ENCODE peak calls at places on chromosomes 13 and 19, in five cellular contexts. G is HepG2, Y is A549, L is GM12878, X is endothelial cell of umbilical vein. A is an unnamed sample.

GRCh38 chr13:75357576-75358295 is 124.2 kb downstream of the TBC1D4 start:
- DNase-seq in L (no peak), G (peak; percentile 69), X (peak; percentile 78), Y (peak; percentile 47), A (peak; percentile 64)

GRCh38 chr19:3507371-3508120 is 1.4 kb downstream of the FZR1 start:
- DNase-seq in Y (no peak), L (no peak), G (peak; percentile 74), X (peak; percentile 11), A (no peak)

GRCh38 chr19:58585442-58586130 is 12.5 kb upstream of the MZF1 start:
- DNase-seq in G (no peak), Y (no peak), X (no peak), L (no peak), A (no peak)

GRCh38 chr19:17075860-17076538 is 422 bp downstream of the MYO9B start:
- DNase-seq in X (peak; percentile 51), L (no peak), Y (peak; percentile 22), G (no peak), A (peak; percentile 85)

GRCh38 chr19:39160889-39161672 is 35.5 kb downstream of the PAK4 start:
- DNase-seq in G (no peak), X (peak; percentile 6), L (no peak), Y (no peak), A (peak; percentile 5)

GRCh38 chr13:31987535-31988170 is 43.9 kb upstream of the FRY start:
- DNase-seq in Y (no peak), X (no peak), L (no peak), G (no peak), A (peak; percentile 45)

GRCh38 chr13:113598481-113598880 is 13.9 kb downstream of the TFDP1 start:
- DNase-seq in G (no peak), X (no peak), L (no peak), Y (no peak), A (no peak)

GRCh38 chr19:4267101-4267900 is 11.8 kb upstream of the SHD start:
- DNase-seq in Y (peak; percentile 61), L (no peak), G (peak; percentile 72), X (peak; percentile 26), A (peak; percentile 79)

GRCh38 chr19:4369109-4369887 is 25.9 kb downstream of the MPND start:
- DNase-seq in X (no peak), Y (no peak), G (no peak), L (peak; percentile 90), A (no peak)

GRCh38 chr13:62014299-62014698 is 598.6 kb upstream of the PCDH20 start:
- DNase-seq in L (no peak), X (peak; percentile 11), G (peak; percentile 9), Y (peak; percentile 6), A (peak; percentile 30)

DNA sequence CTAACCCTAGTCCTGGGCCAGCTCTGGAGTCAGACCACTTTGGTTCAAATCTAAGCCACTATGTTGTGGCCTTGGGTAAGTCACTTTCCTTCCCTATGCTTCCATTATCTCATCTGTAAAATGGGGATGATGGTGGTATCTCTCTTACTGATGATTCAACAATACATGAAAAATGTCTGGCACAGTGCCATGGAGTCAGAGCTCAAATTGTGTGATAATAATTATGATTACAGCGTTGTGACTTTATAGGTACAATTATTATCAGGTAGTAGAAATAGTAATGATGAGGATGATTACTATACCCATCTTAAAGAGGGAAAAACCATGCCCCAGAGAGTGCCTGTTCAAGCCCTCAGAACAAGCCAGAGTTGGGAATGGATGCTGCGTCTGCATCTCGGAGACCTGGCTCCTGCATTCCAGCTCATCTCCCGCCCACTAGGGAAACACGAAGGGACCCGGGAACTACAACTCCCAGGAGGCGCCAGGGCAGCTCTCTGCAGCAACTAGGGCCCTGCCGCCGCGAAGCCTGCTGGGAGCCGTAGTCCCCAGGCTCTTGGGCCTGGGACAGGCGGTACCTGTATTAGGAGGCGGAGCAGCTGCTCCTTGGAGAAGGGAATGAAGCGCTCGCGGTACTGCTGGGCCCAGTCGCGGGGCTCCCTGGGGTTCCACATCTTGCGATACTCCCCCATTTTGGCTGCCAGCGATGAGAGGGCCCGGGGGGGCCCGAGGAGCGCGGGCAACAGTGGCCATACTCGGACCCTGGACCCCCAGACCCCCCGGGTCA is 832 bp downstream of the TMEM143 start:
- DNase-seq in L (peak; percentile 59), X (peak; percentile 93), G (peak; percentile 94), Y (peak; percentile 98), A (peak; percentile 100)
- TF ChIP-seq MYC in L (no peak), X (no peak), G (no peak), Y (no peak), A (no peak)

DNA sequence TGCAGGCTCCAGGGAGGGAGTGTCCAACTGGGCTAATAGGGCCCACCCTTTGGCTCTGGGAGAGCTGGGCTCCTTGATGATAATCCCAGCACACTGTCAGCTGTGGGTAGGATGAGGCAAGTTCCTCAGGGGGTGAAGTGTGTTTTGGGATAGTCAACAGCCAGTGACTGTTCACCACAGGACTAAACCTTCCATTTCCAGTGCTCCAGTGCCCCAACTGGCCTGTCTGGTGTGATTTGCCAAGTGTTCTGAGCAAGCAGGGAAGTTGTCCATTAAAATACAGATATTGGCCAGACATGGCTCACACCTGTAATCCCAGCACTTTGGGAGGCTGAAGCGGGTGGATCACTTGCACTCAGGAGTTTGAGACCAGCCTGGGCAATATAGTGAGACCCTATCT is 150.9 kb downstream of the TM9SF2 start:
- DNase-seq in Y (no peak), X (no peak), G (no peak), L (no peak), A (no peak)
- TF ChIP-seq POLR2A in Y (no peak), X (no peak), G (no peak), L (no peak), A (no peak)

GRCh38 chr19:31314156-31314555 is 35.1 kb downstream of the TSHZ3 start:
- DNase-seq in L (no peak), X (no peak), G (no peak), Y (no peak), A (no peak)

GRCh38 chr19:31314849-31315620 is 34.2 kb downstream of the TSHZ3 start:
- DNase-seq in Y (no peak), X (no peak), L (no peak), G (no peak), A (no peak)

GRCh38 chr19:31313291-31314030 is 35.8 kb downstream of the TSHZ3 start:
- DNase-seq in G (no peak), L (no peak), X (no peak), Y (no peak), A (no peak)

GRCh38 chr19:31312629-31313244 is 36.5 kb downstream of the TSHZ3 start:
- DNase-seq in G (no peak), X (no peak), L (no peak), Y (no peak), A (no peak)

GRCh38 chr19:31312004-31312403 is 37.2 kb downstream of the TSHZ3 start:
- DNase-seq in Y (no peak), L (no peak), X (no peak), G (no peak), A (peak; percentile 78)
- TF ChIP-seq MYC in Y (no peak), L (no peak), X (no peak), G (no peak), A (no peak)

GRCh38 chr19:6372594-6373095 is at the start of gene ALKBH7:
- DNase-seq in G (peak; percentile 99), X (peak; percentile 99), Y (peak; percentile 75), L (peak; percentile 99), A (peak; percentile 98)
- TF ChIP-seq POLR2A in G (peak; percentile 63), X (no peak), Y (peak; percentile 27), L (peak; percentile 90), A (peak; percentile 38)

DNA sequence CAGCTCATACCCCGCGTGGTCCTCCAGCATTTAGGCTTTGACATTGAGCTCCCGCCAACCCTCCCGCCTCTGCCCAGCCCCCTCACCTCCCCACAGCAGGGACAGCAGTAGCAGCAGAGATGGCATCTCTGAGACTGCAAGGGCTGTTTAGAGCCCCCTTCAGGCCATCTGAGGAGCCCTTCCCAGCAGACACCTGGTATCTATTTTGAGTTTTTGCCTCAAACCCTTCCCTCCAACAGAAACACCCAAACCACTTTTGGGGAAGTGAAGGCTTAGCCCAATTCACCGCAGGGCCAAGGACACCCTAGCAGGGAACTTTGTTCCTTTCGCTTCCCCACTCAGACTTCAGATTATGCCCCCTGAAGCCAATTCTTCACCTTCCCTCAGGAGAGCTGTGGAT is 6.3 kb upstream of the ZNF175 start:
- DNase-seq in G (no peak), L (no peak), Y (no peak), X (no peak), A (peak; percentile 91)
- TF ChIP-seq MYC in G (no peak), L (no peak), Y (no peak), X (no peak), A (no peak)

GRCh38 chr19:52690395-52691214 is 44.2 kb downstream of the ZNF611 start:
- DNase-seq in Y (no peak), G (peak; percentile 60), X (peak; percentile 94), L (peak; percentile 45), A (peak; percentile 93)
- TF ChIP-seq POLR2A in Y (no peak), G (no peak), X (peak; percentile 89), L (peak; percentile 73), A (peak; percentile 79)

DNA sequence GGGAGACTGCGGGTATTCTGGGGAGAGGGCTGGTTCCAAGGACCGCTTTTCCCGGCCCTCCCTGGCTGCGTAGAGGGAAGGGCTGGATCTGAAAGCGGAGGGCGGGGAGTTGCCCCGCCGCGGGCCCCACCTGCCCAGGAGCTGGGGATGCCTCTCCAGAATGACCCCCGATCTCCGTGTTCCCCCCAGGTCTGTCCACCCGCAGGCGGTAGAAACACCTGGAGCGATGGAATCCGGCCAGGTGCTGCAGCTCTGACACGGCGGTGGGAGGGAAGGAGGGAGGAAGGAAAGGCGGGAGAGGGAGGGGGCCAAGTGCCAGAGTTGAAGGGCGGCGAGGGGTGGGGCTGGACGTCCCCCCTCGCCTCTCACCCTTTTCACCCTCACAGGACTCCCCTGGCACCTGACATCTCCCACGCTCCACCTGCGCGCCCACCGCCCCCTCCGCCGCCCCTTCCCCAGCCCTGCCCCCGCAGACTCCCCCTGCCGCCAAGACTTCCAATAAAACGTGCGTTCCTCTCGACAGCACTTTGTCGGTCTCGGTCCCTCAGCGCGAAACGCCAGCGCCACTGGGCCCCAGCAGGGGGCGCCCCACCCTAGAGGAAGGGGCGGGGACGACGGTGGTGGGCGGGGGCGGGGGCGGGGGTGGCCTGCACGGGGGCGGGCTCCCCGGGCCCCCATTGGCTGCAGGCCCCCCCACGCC is 374 bp upstream of the FXYD7 start:
- DNase-seq in Y (peak; percentile 83), X (peak; percentile 43), L (no peak), G (no peak), A (peak; percentile 48)
- TF ChIP-seq MYC in Y (no peak), X (no peak), L (no peak), G (no peak), A (no peak)

A was measured in NB4.